ENCODE peak calls at places on chromosomes 1 and 21, in five cellular contexts. One of them, this sample, is unnamed.

GRCh38 chr1:205700865-205701401 is 20.6 kb upstream of the SLC45A3 start:
- DNase-seq in GM12878: no peak
- DNase-seq in HepG2: no peak
- DNase-seq in HCT116: no peak
- DNase-seq in K562: peak
- DNase-seq in this sample: no peak

GRCh38 chr1:37841652-37842051 is 17.7 kb downstream of the MTF1 start:
- DNase-seq in GM12878: no peak
- DNase-seq in HepG2: no peak
- DNase-seq in HCT116: no peak
- DNase-seq in K562: no peak
- DNase-seq in this sample: no peak

GRCh38 chr1:45806129-45806528 is 2.7 kb downstream of the MAST2 start:
- DNase-seq in GM12878: no peak
- DNase-seq in HepG2: no peak
- DNase-seq in HCT116: no peak
- DNase-seq in K562: no peak
- DNase-seq in this sample: no peak

GRCh38 chr1:47986741-47987140 is 10.4 kb downstream of the TRABD2B start:
- DNase-seq in GM12878: no peak
- DNase-seq in HepG2: no peak
- DNase-seq in HCT116: no peak
- DNase-seq in K562: no peak
- DNase-seq in this sample: no peak

GRCh38 chr1:165851034-165851658 is 23.7 kb downstream of the UCK2 start:
- DNase-seq in GM12878: no peak
- DNase-seq in HepG2: no peak
- DNase-seq in HCT116: no peak
- DNase-seq in K562: peak
- DNase-seq in this sample: no peak

GRCh38 chr1:205680073-205680851 is at the start of gene SLC45A3:
- DNase-seq in GM12878: no peak
- DNase-seq in HepG2: no peak
- DNase-seq in HCT116: no peak
- DNase-seq in K562: peak
- DNase-seq in this sample: peak

GRCh38 chr1:214552174-214552608 is 789 bp upstream of the PTPN14 start:
- DNase-seq in GM12878: no peak
- DNase-seq in HepG2: peak
- DNase-seq in HCT116: peak
- DNase-seq in K562: no peak
- DNase-seq in this sample: peak

GRCh38 chr1:29311352-29312030 is 75.2 kb downstream of the PTPRU start:
- DNase-seq in GM12878: no peak
- DNase-seq in HepG2: no peak
- DNase-seq in HCT116: no peak
- DNase-seq in K562: no peak
- DNase-seq in this sample: no peak

GRCh38 chr21:28601708-28602107 is 391.0 kb downstream of the LTN1 start:
- DNase-seq in GM12878: no peak
- DNase-seq in HepG2: no peak
- DNase-seq in HCT116: no peak
- DNase-seq in K562: no peak
- DNase-seq in this sample: no peak

GRCh38 chr1:11374748-11375110 is 101.7 kb downstream of the UBIAD1 start:
- DNase-seq in GM12878: no peak
- DNase-seq in HepG2: no peak
- DNase-seq in HCT116: no peak
- DNase-seq in K562: no peak
- DNase-seq in this sample: no peak

GRCh38 chr1:200042119-200042436 is 14.6 kb downstream of the NR5A2 start:
- DNase-seq in GM12878: no peak
- DNase-seq in HepG2: no peak
- DNase-seq in HCT116: no peak
- DNase-seq in K562: no peak
- DNase-seq in this sample: no peak

GRCh38 chr1:216914974-216915373 is 191.7 kb upstream of the ESRRG start:
- DNase-seq in GM12878: no peak
- DNase-seq in HepG2: no peak
- DNase-seq in HCT116: no peak
- DNase-seq in K562: no peak
- DNase-seq in this sample: no peak

GRCh38 chr1:55466921-55467320 is 251.8 kb upstream of the USP24 start:
- DNase-seq in GM12878: no peak
- DNase-seq in HepG2: no peak
- DNase-seq in HCT116: no peak
- DNase-seq in K562: no peak
- DNase-seq in this sample: no peak

GRCh38 chr1:222394224-222394623 is 153.7 kb downstream of the HHIPL2 start:
- DNase-seq in GM12878: no peak
- DNase-seq in HepG2: no peak
- DNase-seq in HCT116: no peak
- DNase-seq in K562: no peak
- DNase-seq in this sample: no peak

GRCh38 chr1:158084747-158085146 is 91.3 kb downstream of the KIRREL1 start:
- DNase-seq in GM12878: no peak
- DNase-seq in HepG2: no peak
- DNase-seq in HCT116: no peak
- DNase-seq in K562: no peak
- DNase-seq in this sample: no peak
- TF ChIP-seq JUND in GM12878: no peak
- TF ChIP-seq JUND in HepG2: no peak
- TF ChIP-seq JUND in HCT116: no peak
- TF ChIP-seq JUND in K562: no peak
- TF ChIP-seq JUND in this sample: no peak

GRCh38 chr1:7433896-7434295 is 337.2 kb upstream of the VAMP3 start:
- DNase-seq in GM12878: no peak
- DNase-seq in HepG2: no peak
- DNase-seq in HCT116: no peak
- DNase-seq in K562: no peak
- DNase-seq in this sample: no peak
- TF ChIP-seq JUND in GM12878: no peak
- TF ChIP-seq JUND in HepG2: no peak
- TF ChIP-seq JUND in HCT116: no peak
- TF ChIP-seq JUND in K562: no peak
- TF ChIP-seq JUND in this sample: no peak

GRCh38 chr1:41884256-41885240 is 34.2 kb downstream of the HIVEP3 start:
- DNase-seq in GM12878: no peak
- DNase-seq in HepG2: no peak
- DNase-seq in HCT116: no peak
- DNase-seq in K562: no peak
- DNase-seq in this sample: no peak

GRCh38 chr1:41880951-41881885 is 37.5 kb downstream of the HIVEP3 start:
- DNase-seq in GM12878: no peak
- DNase-seq in HepG2: no peak
- DNase-seq in HCT116: no peak
- DNase-seq in K562: no peak
- DNase-seq in this sample: no peak

GRCh38 chr1:41883507-41883906 is 35.2 kb downstream of the HIVEP3 start:
- DNase-seq in GM12878: no peak
- DNase-seq in HepG2: no peak
- DNase-seq in HCT116: no peak
- DNase-seq in K562: no peak
- DNase-seq in this sample: no peak

GRCh38 chr1:41882068-41882477 is 36.6 kb downstream of the HIVEP3 start:
- DNase-seq in GM12878: no peak
- DNase-seq in HepG2: no peak
- DNase-seq in HCT116: no peak
- DNase-seq in K562: peak
- DNase-seq in this sample: no peak

DNA sequence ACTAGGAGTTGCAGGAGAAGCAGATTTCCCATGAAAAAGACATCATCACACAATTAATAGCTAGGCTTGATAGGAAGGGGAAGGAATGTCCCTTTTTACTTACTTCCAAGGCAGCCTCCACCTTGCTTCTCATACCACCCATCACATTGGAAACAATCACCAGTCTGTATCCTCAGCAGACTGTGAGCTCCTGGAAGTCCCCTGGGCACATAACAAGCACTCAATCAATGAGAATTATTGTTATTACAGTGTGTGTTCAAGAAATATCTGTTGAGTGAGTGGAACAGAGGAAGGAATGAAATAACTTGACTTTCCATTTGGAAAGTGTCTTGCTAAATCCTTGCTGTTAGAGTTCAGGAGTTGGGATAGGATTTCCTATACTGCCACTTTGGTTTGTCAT is 36.2 kb downstream of the HIVEP3 start:
- DNase-seq in GM12878: no peak
- DNase-seq in HepG2: no peak
- DNase-seq in HCT116: no peak
- DNase-seq in K562: no peak
- DNase-seq in this sample: no peak
- TF ChIP-seq JUND in GM12878: no peak
- TF ChIP-seq JUND in HepG2: no peak
- TF ChIP-seq JUND in HCT116: no peak
- TF ChIP-seq JUND in K562: no peak
- TF ChIP-seq JUND in this sample: no peak

DNA sequence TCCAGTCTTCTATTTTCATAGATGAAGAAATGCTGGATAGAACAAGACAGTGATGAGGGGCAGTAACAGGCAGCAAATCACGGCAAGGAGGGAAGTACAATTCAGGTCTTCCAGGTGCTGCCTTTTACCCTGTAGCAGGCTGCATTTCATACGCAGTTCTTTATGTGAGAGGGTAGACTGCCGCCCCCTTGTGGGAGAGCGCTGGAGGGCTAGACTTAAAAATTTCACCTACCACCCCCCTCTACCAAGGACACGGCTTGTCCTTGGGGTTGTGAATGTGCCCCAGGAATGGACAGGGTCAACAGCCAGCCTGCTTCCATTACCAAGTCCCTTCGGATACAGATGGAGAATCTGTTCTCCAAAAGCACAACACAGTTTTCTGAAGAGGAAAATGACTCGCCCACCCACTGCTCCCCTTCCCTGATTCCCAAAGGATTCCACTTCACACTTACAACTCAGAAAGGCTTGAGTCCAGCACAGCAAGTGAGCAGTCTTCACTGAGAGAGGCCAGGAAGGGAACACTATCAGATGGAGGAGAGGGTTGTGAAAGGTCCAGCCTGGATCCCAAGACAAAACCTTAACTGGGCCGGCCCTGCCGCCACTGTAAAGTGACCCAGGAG is 7.4 kb downstream of the WDR77 start:
- DNase-seq in GM12878: no peak
- DNase-seq in HepG2: peak
- DNase-seq in HCT116: no peak
- DNase-seq in K562: peak
- DNase-seq in this sample: peak
- TF ChIP-seq JUND in GM12878: no peak
- TF ChIP-seq JUND in HepG2: no peak
- TF ChIP-seq JUND in HCT116: no peak
- TF ChIP-seq JUND in K562: no peak
- TF ChIP-seq JUND in this sample: no peak

GRCh38 chr21:41933259-41934079 is 20.3 kb downstream of the C2CD2 start:
- DNase-seq in GM12878: no peak
- DNase-seq in HepG2: no peak
- DNase-seq in HCT116: no peak
- DNase-seq in K562: no peak
- DNase-seq in this sample: no peak

GRCh38 chr21:41929248-41929647 is 24.6 kb downstream of the C2CD2 start:
- DNase-seq in GM12878: no peak
- DNase-seq in HepG2: no peak
- DNase-seq in HCT116: no peak
- DNase-seq in K562: no peak
- DNase-seq in this sample: no peak

GRCh38 chr21:41932576-41933258 is 21.1 kb downstream of the C2CD2 start:
- DNase-seq in GM12878: no peak
- DNase-seq in HepG2: peak
- DNase-seq in HCT116: peak
- DNase-seq in K562: peak
- DNase-seq in this sample: no peak

GRCh38 chr21:41931041-41931451 is 22.8 kb downstream of the C2CD2 start:
- DNase-seq in GM12878: no peak
- DNase-seq in HepG2: no peak
- DNase-seq in HCT116: no peak
- DNase-seq in K562: no peak
- DNase-seq in this sample: no peak

DNA sequence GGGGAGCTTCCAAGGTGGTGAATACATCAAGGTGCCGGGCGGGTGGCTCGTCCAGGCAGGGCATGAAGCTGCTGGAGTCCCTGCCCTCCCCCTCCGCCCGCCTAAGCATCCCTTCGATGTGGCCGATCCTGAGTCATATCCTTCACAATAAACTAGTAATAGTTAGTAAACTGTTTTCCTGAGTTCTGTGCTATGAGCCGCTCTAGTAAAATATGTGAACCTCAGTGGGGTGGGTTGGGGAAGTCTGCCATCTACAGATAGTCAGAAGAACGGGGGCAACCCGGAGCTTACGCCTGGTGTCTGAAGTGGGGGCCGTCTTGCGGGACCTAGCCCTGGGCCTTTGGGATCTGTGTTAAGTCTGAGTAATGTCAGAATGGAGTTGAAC is 21.6 kb downstream of the C2CD2 start:
- DNase-seq in GM12878: no peak
- DNase-seq in HepG2: no peak
- DNase-seq in HCT116: peak
- DNase-seq in K562: no peak
- DNase-seq in this sample: no peak
- TF ChIP-seq JUND in GM12878: no peak
- TF ChIP-seq JUND in HepG2: no peak
- TF ChIP-seq JUND in HCT116: peak
- TF ChIP-seq JUND in K562: no peak
- TF ChIP-seq JUND in this sample: no peak

This sample was measured in T47D.